ENCODE peak calls at places on chromosomes 3 and 15, in seven cellular contexts. One of them, this sample, is unnamed.

GRCh38 chr3:126147932-126148683 is 32.3 kb downstream of the ALDH1L1 start:
- DNase-seq in pancreas: peak
- DNase-seq in upper lobe of right lung: peak
- DNase-seq in HEK293T: peak
- DNase-seq in effector memory CD8-positive, alpha-beta T cell: no peak
- DNase-seq in GM06990: no peak
- DNase-seq in AG10803: no peak
- DNase-seq in this sample: peak

GRCh38 chr15:78205337-78205736 is 29.0 kb downstream of the ACSBG1 start:
- DNase-seq in pancreas: no peak
- DNase-seq in upper lobe of right lung: no peak
- DNase-seq in HEK293T: no peak
- DNase-seq in effector memory CD8-positive, alpha-beta T cell: no peak
- DNase-seq in GM06990: no peak
- DNase-seq in AG10803: no peak
- DNase-seq in this sample: no peak

GRCh38 chr3:173826901-173827609 is 429.5 kb downstream of the NLGN1 start:
- DNase-seq in pancreas: no peak
- DNase-seq in upper lobe of right lung: no peak
- DNase-seq in HEK293T: no peak
- DNase-seq in effector memory CD8-positive, alpha-beta T cell: no peak
- DNase-seq in GM06990: no peak
- DNase-seq in AG10803: peak
- DNase-seq in this sample: no peak

GRCh38 chr3:149501524-149501923 is 27.0 kb downstream of the TM4SF4 start:
- DNase-seq in pancreas: no peak
- DNase-seq in upper lobe of right lung: no peak
- DNase-seq in HEK293T: no peak
- DNase-seq in effector memory CD8-positive, alpha-beta T cell: no peak
- DNase-seq in GM06990: no peak
- DNase-seq in AG10803: peak
- DNase-seq in this sample: no peak

GRCh38 chr3:38738630-38739395 is 77.2 kb downstream of the SCN10A start:
- DNase-seq in pancreas: no peak
- DNase-seq in upper lobe of right lung: no peak
- DNase-seq in HEK293T: peak
- DNase-seq in effector memory CD8-positive, alpha-beta T cell: no peak
- DNase-seq in GM06990: no peak
- DNase-seq in AG10803: peak
- DNase-seq in this sample: no peak

GRCh38 chr3:18429021-18429745 is 4.0 kb upstream of the SATB1 start:
- DNase-seq in pancreas: no peak
- DNase-seq in upper lobe of right lung: no peak
- DNase-seq in HEK293T: no peak
- DNase-seq in effector memory CD8-positive, alpha-beta T cell: no peak
- DNase-seq in GM06990: no peak
- DNase-seq in AG10803: no peak
- DNase-seq in this sample: no peak

GRCh38 chr3:11062704-11063103 is 70.2 kb downstream of the SLC6A1 start:
- DNase-seq in pancreas: no peak
- DNase-seq in upper lobe of right lung: no peak
- DNase-seq in HEK293T: no peak
- DNase-seq in effector memory CD8-positive, alpha-beta T cell: no peak
- DNase-seq in GM06990: no peak
- DNase-seq in AG10803: no peak
- DNase-seq in this sample: no peak

GRCh38 chr15:85852969-85853368 is 58.2 kb upstream of the KLHL25 start:
- DNase-seq in pancreas: no peak
- DNase-seq in upper lobe of right lung: no peak
- DNase-seq in HEK293T: no peak
- DNase-seq in effector memory CD8-positive, alpha-beta T cell: no peak
- DNase-seq in GM06990: no peak
- DNase-seq in AG10803: no peak
- DNase-seq in this sample: peak

GRCh38 chr3:13657660-13658435 is 108.9 kb downstream of the FBLN2 start:
- DNase-seq in pancreas: peak
- DNase-seq in upper lobe of right lung: peak
- DNase-seq in HEK293T: peak
- DNase-seq in effector memory CD8-positive, alpha-beta T cell: peak
- DNase-seq in GM06990: peak
- DNase-seq in AG10803: peak
- DNase-seq in this sample: no peak

GRCh38 chr3:53150247-53151085 is 10.5 kb upstream of the PRKCD start:
- DNase-seq in pancreas: no peak
- DNase-seq in upper lobe of right lung: peak
- DNase-seq in HEK293T: no peak
- DNase-seq in effector memory CD8-positive, alpha-beta T cell: no peak
- DNase-seq in GM06990: no peak
- DNase-seq in AG10803: peak
- DNase-seq in this sample: no peak

GRCh38 chr3:155664922-155665695 is 79.8 kb downstream of the PLCH1 start:
- DNase-seq in pancreas: no peak
- DNase-seq in upper lobe of right lung: no peak
- DNase-seq in HEK293T: no peak
- DNase-seq in effector memory CD8-positive, alpha-beta T cell: no peak
- DNase-seq in GM06990: no peak
- DNase-seq in AG10803: peak
- DNase-seq in this sample: no peak

GRCh38 chr3:21487520-21487919 is 263.5 kb downstream of the ZNF385D start:
- DNase-seq in pancreas: no peak
- DNase-seq in upper lobe of right lung: no peak
- DNase-seq in HEK293T: no peak
- DNase-seq in effector memory CD8-positive, alpha-beta T cell: no peak
- DNase-seq in GM06990: no peak
- DNase-seq in AG10803: no peak
- DNase-seq in this sample: no peak

GRCh38 chr3:71172951-71173350 is 410.6 kb downstream of the FOXP1 start:
- DNase-seq in pancreas: no peak
- DNase-seq in upper lobe of right lung: no peak
- DNase-seq in HEK293T: no peak
- DNase-seq in effector memory CD8-positive, alpha-beta T cell: no peak
- DNase-seq in GM06990: no peak
- DNase-seq in AG10803: peak
- DNase-seq in this sample: no peak

GRCh38 chr3:11423868-11424267 is 151.7 kb downstream of the ATG7 start:
- DNase-seq in pancreas: no peak
- DNase-seq in upper lobe of right lung: no peak
- DNase-seq in HEK293T: no peak
- DNase-seq in effector memory CD8-positive, alpha-beta T cell: no peak
- DNase-seq in GM06990: no peak
- DNase-seq in AG10803: no peak
- DNase-seq in this sample: no peak

GRCh38 chr3:128515967-128516366 is 23.0 kb upstream of the GATA2 start:
- DNase-seq in pancreas: no peak
- DNase-seq in upper lobe of right lung: no peak
- DNase-seq in HEK293T: no peak
- DNase-seq in effector memory CD8-positive, alpha-beta T cell: no peak
- DNase-seq in GM06990: no peak
- DNase-seq in AG10803: no peak
- DNase-seq in this sample: no peak

GRCh38 chr3:56157693-56158092 is 310.6 kb downstream of the ERC2 start:
- DNase-seq in pancreas: no peak
- DNase-seq in upper lobe of right lung: no peak
- DNase-seq in HEK293T: no peak
- DNase-seq in effector memory CD8-positive, alpha-beta T cell: no peak
- DNase-seq in GM06990: no peak
- DNase-seq in AG10803: peak
- DNase-seq in this sample: no peak

GRCh38 chr3:137906985-137907649 is 102.8 kb upstream of the CLDN18 start:
- DNase-seq in pancreas: no peak
- DNase-seq in upper lobe of right lung: peak
- DNase-seq in HEK293T: no peak
- DNase-seq in effector memory CD8-positive, alpha-beta T cell: no peak
- DNase-seq in GM06990: no peak
- DNase-seq in AG10803: no peak
- DNase-seq in this sample: no peak

GRCh38 chr3:8749316-8749715 is 15.7 kb downstream of the CAV3 start:
- DNase-seq in pancreas: no peak
- DNase-seq in upper lobe of right lung: no peak
- DNase-seq in HEK293T: no peak
- DNase-seq in effector memory CD8-positive, alpha-beta T cell: no peak
- DNase-seq in GM06990: no peak
- DNase-seq in AG10803: no peak
- DNase-seq in this sample: peak

GRCh38 chr3:122488262-122488973 is 26.3 kb downstream of the KPNA1 start:
- DNase-seq in pancreas: no peak
- DNase-seq in upper lobe of right lung: no peak
- DNase-seq in HEK293T: no peak
- DNase-seq in effector memory CD8-positive, alpha-beta T cell: no peak
- DNase-seq in GM06990: no peak
- DNase-seq in AG10803: no peak
- DNase-seq in this sample: no peak